ENCODE peak calls at places on chromosomes 4 and X, in seven cellular contexts. One of them, this sample, is unnamed.
A peak's percentile ranks its signal among the peaks of the same experiment; 100 is the strongest.

GRCh38 chr4:128379860-128380259 is 92.2 kb upstream of the PGRMC2 start:
- DNase-seq in psoas muscle: peak; percentile 57
- DNase-seq in A673: peak; percentile 15
- DNase-seq in PC-9: no peak
- DNase-seq in stomach: peak; percentile 61
- DNase-seq in body of pancreas: peak; percentile 81
- DNase-seq in A549: peak; percentile 31
- DNase-seq in this sample: no peak

GRCh38 chr4:154049457-154050181 is 260.7 kb upstream of the SFRP2 start:
- DNase-seq in psoas muscle: no peak
- DNase-seq in A673: peak; percentile 14
- DNase-seq in PC-9: no peak
- DNase-seq in stomach: no peak
- DNase-seq in body of pancreas: no peak
- DNase-seq in A549: no peak
- DNase-seq in this sample: no peak

GRCh38 chrX:1483843-1484637 is 31.3 kb upstream of the ASMTL start:
- DNase-seq in psoas muscle: no peak
- DNase-seq in A673: no peak
- DNase-seq in PC-9: no peak
- DNase-seq in stomach: no peak
- DNase-seq in body of pancreas: no peak
- DNase-seq in A549: no peak
- DNase-seq in this sample: no peak

GRCh38 chr4:5370286-5370685 is 319.0 kb downstream of the STK32B start:
- DNase-seq in psoas muscle: no peak
- DNase-seq in A673: no peak
- DNase-seq in PC-9: no peak
- DNase-seq in stomach: no peak
- DNase-seq in body of pancreas: no peak
- DNase-seq in A549: peak; percentile 44
- DNase-seq in this sample: no peak

GRCh38 chrX:55490121-55490520 is 473 bp upstream of the USP51 start:
- DNase-seq in psoas muscle: no peak
- DNase-seq in A673: no peak
- DNase-seq in PC-9: no peak
- DNase-seq in stomach: no peak
- DNase-seq in body of pancreas: no peak
- DNase-seq in A549: no peak
- DNase-seq in this sample: no peak

GRCh38 chrX:8504451-8504850 is 39.8 kb downstream of the VCX3B start:
- DNase-seq in psoas muscle: no peak
- DNase-seq in A673: no peak
- DNase-seq in PC-9: peak; percentile 78
- DNase-seq in stomach: no peak
- DNase-seq in body of pancreas: no peak
- DNase-seq in A549: no peak
- DNase-seq in this sample: no peak

GRCh38 chr4:106868381-106869035 is 167.6 kb downstream of the DKK2 start:
- DNase-seq in psoas muscle: no peak
- DNase-seq in A673: peak; percentile 73
- DNase-seq in PC-9: no peak
- DNase-seq in stomach: no peak
- DNase-seq in body of pancreas: no peak
- DNase-seq in A549: no peak
- DNase-seq in this sample: no peak

GRCh38 chr4:101356928-101357327 is 9.6 kb upstream of the PPP3CA start:
- DNase-seq in psoas muscle: no peak
- DNase-seq in A673: no peak
- DNase-seq in PC-9: peak; percentile 90
- DNase-seq in stomach: peak; percentile 68
- DNase-seq in body of pancreas: peak; percentile 80
- DNase-seq in A549: peak; percentile 28
- DNase-seq in this sample: no peak

GRCh38 chrX:130028196-130028595 is 45.8 kb downstream of the BCORL1 start:
- DNase-seq in psoas muscle: peak; percentile 77
- DNase-seq in A673: peak; percentile 25
- DNase-seq in PC-9: no peak
- DNase-seq in stomach: peak; percentile 57
- DNase-seq in body of pancreas: peak; percentile 69
- DNase-seq in A549: peak; percentile 28
- DNase-seq in this sample: no peak

GRCh38 chrX:49071877-49072711 is 1.7 kb downstream of the PRAF2 start:
- DNase-seq in psoas muscle: peak; percentile 84
- DNase-seq in A673: no peak
- DNase-seq in PC-9: no peak
- DNase-seq in stomach: peak; percentile 87
- DNase-seq in body of pancreas: peak; percentile 67
- DNase-seq in A549: no peak
- DNase-seq in this sample: peak; percentile 89

GRCh38 chr4:5435201-5435600 is 273.2 kb downstream of the EVC2 start:
- DNase-seq in psoas muscle: no peak
- DNase-seq in A673: no peak
- DNase-seq in PC-9: no peak
- DNase-seq in stomach: no peak
- DNase-seq in body of pancreas: no peak
- DNase-seq in A549: no peak
- DNase-seq in this sample: no peak

GRCh38 chrX:45850197-45850774 is 649.6 kb upstream of the DIPK2B start:
- DNase-seq in psoas muscle: no peak
- DNase-seq in A673: peak; percentile 27
- DNase-seq in PC-9: no peak
- DNase-seq in stomach: no peak
- DNase-seq in body of pancreas: peak; percentile 12
- DNase-seq in A549: no peak
- DNase-seq in this sample: no peak

GRCh38 chr4:176726803-176727202 is 65.9 kb downstream of the VEGFC start:
- DNase-seq in psoas muscle: no peak
- DNase-seq in A673: no peak
- DNase-seq in PC-9: no peak
- DNase-seq in stomach: no peak
- DNase-seq in body of pancreas: no peak
- DNase-seq in A549: no peak
- DNase-seq in this sample: no peak

GRCh38 chr4:102139132-102139573 is 206.1 kb downstream of the SLC39A8 start:
- DNase-seq in psoas muscle: no peak
- DNase-seq in A673: no peak
- DNase-seq in PC-9: no peak
- DNase-seq in stomach: no peak
- DNase-seq in body of pancreas: no peak
- DNase-seq in A549: no peak
- DNase-seq in this sample: no peak

GRCh38 chrX:50953832-50954231 is 43.3 kb downstream of the BMP15 start:
- DNase-seq in psoas muscle: no peak
- DNase-seq in A673: no peak
- DNase-seq in PC-9: no peak
- DNase-seq in stomach: no peak
- DNase-seq in body of pancreas: no peak
- DNase-seq in A549: no peak
- DNase-seq in this sample: no peak

GRCh38 chr4:124334119-124334518 is 378.4 kb downstream of the ANKRD50 start:
- DNase-seq in psoas muscle: no peak
- DNase-seq in A673: peak; percentile 87
- DNase-seq in PC-9: peak; percentile 54
- DNase-seq in stomach: no peak
- DNase-seq in body of pancreas: peak; percentile 35
- DNase-seq in A549: peak; percentile 10
- DNase-seq in this sample: no peak

GRCh38 chr4:126395661-126396060 is 1080.9 kb downstream of the FAT4 start:
- DNase-seq in psoas muscle: no peak
- DNase-seq in A673: no peak
- DNase-seq in PC-9: no peak
- DNase-seq in stomach: no peak
- DNase-seq in body of pancreas: no peak
- DNase-seq in A549: no peak
- DNase-seq in this sample: no peak

GRCh38 chrX:38095971-38096529 is 89.7 kb downstream of the SYTL5 start:
- DNase-seq in psoas muscle: no peak
- DNase-seq in A673: no peak
- DNase-seq in PC-9: no peak
- DNase-seq in stomach: no peak
- DNase-seq in body of pancreas: no peak
- DNase-seq in A549: peak; percentile 1
- DNase-seq in this sample: no peak

GRCh38 chr4:167185465-167185864 is 48.8 kb downstream of the SPOCK3 start:
- DNase-seq in psoas muscle: no peak
- DNase-seq in A673: no peak
- DNase-seq in PC-9: no peak
- DNase-seq in stomach: no peak
- DNase-seq in body of pancreas: no peak
- DNase-seq in A549: no peak
- DNase-seq in this sample: no peak

GRCh38 chrX:26286836-26287235 is 70.9 kb downstream of the MAGEB5 start:
- DNase-seq in psoas muscle: no peak
- DNase-seq in A673: no peak
- DNase-seq in PC-9: no peak
- DNase-seq in stomach: no peak
- DNase-seq in body of pancreas: no peak
- DNase-seq in A549: no peak
- DNase-seq in this sample: no peak

GRCh38 chr4:103496800-103497199 is 223.0 kb downstream of the TACR3 start:
- DNase-seq in psoas muscle: no peak
- DNase-seq in A673: no peak
- DNase-seq in PC-9: no peak
- DNase-seq in stomach: no peak
- DNase-seq in body of pancreas: no peak
- DNase-seq in A549: no peak
- DNase-seq in this sample: no peak

GRCh38 chr4:103497692-103498091 is 222.1 kb downstream of the TACR3 start:
- DNase-seq in psoas muscle: no peak
- DNase-seq in A673: no peak
- DNase-seq in PC-9: no peak
- DNase-seq in stomach: no peak
- DNase-seq in body of pancreas: no peak
- DNase-seq in A549: no peak
- DNase-seq in this sample: no peak

GRCh38 chr4:103498161-103499070 is 221.4 kb downstream of the TACR3 start:
- DNase-seq in psoas muscle: no peak
- DNase-seq in A673: no peak
- DNase-seq in PC-9: no peak
- DNase-seq in stomach: no peak
- DNase-seq in body of pancreas: no peak
- DNase-seq in A549: no peak
- DNase-seq in this sample: no peak

GRCh38 chr4:103493450-103494159 is 226.2 kb downstream of the TACR3 start:
- DNase-seq in psoas muscle: no peak
- DNase-seq in A673: no peak
- DNase-seq in PC-9: peak; percentile 75
- DNase-seq in stomach: no peak
- DNase-seq in body of pancreas: no peak
- DNase-seq in A549: no peak
- DNase-seq in this sample: no peak

GRCh38 chr4:103499094-103499493 is 220.7 kb downstream of the TACR3 start:
- DNase-seq in psoas muscle: no peak
- DNase-seq in A673: no peak
- DNase-seq in PC-9: no peak
- DNase-seq in stomach: no peak
- DNase-seq in body of pancreas: no peak
- DNase-seq in A549: no peak
- DNase-seq in this sample: no peak
- TF ChIP-seq CTCF in psoas muscle: no peak
- TF ChIP-seq CTCF in A673: no peak
- TF ChIP-seq CTCF in PC-9: no peak
- TF ChIP-seq CTCF in stomach: no peak
- TF ChIP-seq CTCF in body of pancreas: no peak
- TF ChIP-seq CTCF in A549: no peak
- TF ChIP-seq CTCF in this sample: no peak

GRCh38 chr4:1754336-1754735 is 33.0 kb downstream of the TACC3 start:
- DNase-seq in psoas muscle: no peak
- DNase-seq in A673: no peak
- DNase-seq in PC-9: no peak
- DNase-seq in stomach: no peak
- DNase-seq in body of pancreas: no peak
- DNase-seq in A549: no peak
- DNase-seq in this sample: no peak
- H3K4me1 ChIP-seq in psoas muscle: no peaks in the 10 kb centered on the region
- H3K4me1 ChIP-seq in A673: no peaks in the 10 kb centered on the region
- H3K4me1 ChIP-seq in PC-9: no peaks in the 10 kb centered on the region
- H3K4me1 ChIP-seq in stomach: peaks cover 24% of the 10 kb centered on the region
- H3K4me1 ChIP-seq in body of pancreas: peaks cover 25% of the 10 kb centered on the region
- H3K4me1 ChIP-seq in A549: peaks cover 20% of the 10 kb centered on the region
- H3K4me1 ChIP-seq in this sample: no peaks in the 10 kb centered on the region

GRCh38 chr4:148693913-148694649 is 251.9 kb upstream of the NR3C2 start:
- DNase-seq in psoas muscle: no peak
- DNase-seq in A673: no peak
- DNase-seq in PC-9: no peak
- DNase-seq in stomach: no peak
- DNase-seq in body of pancreas: no peak
- DNase-seq in A549: no peak
- DNase-seq in this sample: no peak

GRCh38 chr4:148686449-148686848 is 244.2 kb upstream of the NR3C2 start:
- DNase-seq in psoas muscle: no peak
- DNase-seq in A673: no peak
- DNase-seq in PC-9: no peak
- DNase-seq in stomach: no peak
- DNase-seq in body of pancreas: no peak
- DNase-seq in A549: no peak
- DNase-seq in this sample: no peak

GRCh38 chr4:148694702-148695101 is 252.5 kb upstream of the NR3C2 start:
- DNase-seq in psoas muscle: no peak
- DNase-seq in A673: no peak
- DNase-seq in PC-9: no peak
- DNase-seq in stomach: no peak
- DNase-seq in body of pancreas: no peak
- DNase-seq in A549: no peak
- DNase-seq in this sample: no peak

DNA sequence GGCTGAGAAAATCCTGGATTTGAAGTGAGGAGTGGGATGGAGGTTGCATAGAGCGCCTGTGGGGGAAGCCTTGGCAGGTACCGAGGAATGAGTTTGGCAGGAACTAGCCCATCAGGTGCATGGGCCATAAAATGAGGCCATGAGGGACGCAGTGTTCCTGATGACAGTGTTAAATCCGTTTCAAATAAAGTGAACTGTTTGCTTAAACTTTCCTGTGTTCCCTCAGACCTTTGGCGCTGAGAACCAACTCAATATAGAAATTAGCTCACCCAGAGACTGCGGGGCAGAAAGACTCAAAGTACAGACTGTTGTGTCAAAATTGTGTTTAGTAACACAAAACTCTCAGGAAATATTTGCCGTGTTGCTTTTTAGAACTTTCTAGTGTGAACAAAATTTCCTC is 250.0 kb upstream of the NR3C2 start:
- DNase-seq in psoas muscle: no peak
- DNase-seq in A673: no peak
- DNase-seq in PC-9: no peak
- DNase-seq in stomach: no peak
- DNase-seq in body of pancreas: no peak
- DNase-seq in A549: no peak
- DNase-seq in this sample: no peak
- H3K4me3 ChIP-seq in psoas muscle: no peak overlapping the region
- H3K4me3 ChIP-seq in A673: no peak overlapping the region
- H3K4me3 ChIP-seq in PC-9: no peak overlapping the region
- H3K4me3 ChIP-seq in stomach: no peak overlapping the region
- H3K4me3 ChIP-seq in body of pancreas: no peak overlapping the region
- H3K4me3 ChIP-seq in A549: no peak overlapping the region
- H3K4me3 ChIP-seq in this sample: no peak overlapping the region

DNA sequence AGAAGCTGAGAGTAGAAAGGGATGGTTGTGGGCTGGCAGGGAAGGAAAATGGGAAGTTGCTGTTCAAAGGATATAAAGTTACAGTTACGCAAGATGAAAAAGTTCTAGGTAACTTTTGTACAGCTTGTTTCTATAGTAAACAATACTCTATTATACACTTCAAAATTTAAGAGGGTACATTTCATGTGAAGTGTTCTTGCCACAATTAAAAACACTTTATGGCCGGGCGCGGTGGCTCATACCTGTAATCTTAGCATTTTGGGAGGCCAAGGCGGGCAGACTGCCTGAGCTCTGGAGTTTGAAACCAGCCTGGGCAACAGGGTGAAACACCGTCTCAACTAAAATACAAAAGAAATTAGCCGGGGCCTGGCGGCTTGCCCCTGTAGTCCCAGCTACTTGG is 623.6 kb downstream of the STIM2 start:
- DNase-seq in psoas muscle: no peak
- DNase-seq in A673: no peak
- DNase-seq in PC-9: no peak
- DNase-seq in stomach: no peak
- DNase-seq in body of pancreas: no peak
- DNase-seq in A549: no peak
- DNase-seq in this sample: no peak
- TF ChIP-seq CTCF in psoas muscle: no peak
- TF ChIP-seq CTCF in A673: no peak
- TF ChIP-seq CTCF in PC-9: no peak
- TF ChIP-seq CTCF in stomach: no peak
- TF ChIP-seq CTCF in body of pancreas: no peak
- TF ChIP-seq CTCF in A549: no peak
- TF ChIP-seq CTCF in this sample: no peak

This sample was measured in ascending aorta.